ENCODE peak calls at places on chromosome 2, in nine cellular contexts. J, K, S, I, O, L, G, A and T are unnamed samples.

GRCh38 chr2:233811732-233812131 is 33.6 kb downstream of the MROH2A start:
- DNase-seq in J (peak; percentile 10), K (peak; percentile 6), S (no peak), I (peak; percentile 37), O (peak; percentile 5), L (no peak), G (no peak), A (no peak), T (no peak)

GRCh38 chr2:221539246-221539645 is 32.9 kb downstream of the EPHA4 start:
- DNase-seq in J (no peak), K (no peak), S (no peak), I (no peak), O (no peak), L (no peak), G (no peak), A (no peak), T (no peak)

GRCh38 chr2:140863713-140864112 is 1267.1 kb downstream of the LRP1B start:
- DNase-seq in J (no peak), K (no peak), S (peak; percentile 51), I (no peak), O (no peak), L (peak; percentile 32), G (no peak), A (no peak), T (no peak)

GRCh38 chr2:104733544-104733943 is 120.4 kb upstream of the POU3F3 start:
- DNase-seq in J (no peak), K (no peak), S (peak; percentile 41), I (no peak), O (no peak), L (peak; percentile 60), G (peak; percentile 76), A (no peak), T (peak; percentile 10)

GRCh38 chr2:29841386-29842004 is 79.9 kb downstream of the ALK start:
- DNase-seq in J (no peak), K (no peak), S (peak; percentile 30), I (no peak), O (no peak), L (peak; percentile 43), G (peak; percentile 59), A (no peak), T (no peak)

GRCh38 chr2:11104794-11105660 is 50.2 kb upstream of the SLC66A3 start:
- DNase-seq in J (no peak), K (no peak), S (no peak), I (no peak), O (no peak), L (no peak), G (no peak), A (no peak), T (no peak)

GRCh38 chr2:120347387-120348010 is 1.6 kb downstream of the INHBB start:
- DNase-seq in J (no peak), K (no peak), S (no peak), I (no peak), O (no peak), L (no peak), G (peak; percentile 66), A (no peak), T (no peak)

GRCh38 chr2:159640176-159640575 is 23.8 kb upstream of the BAZ2B start:
- DNase-seq in J (no peak), K (no peak), S (no peak), I (no peak), O (no peak), L (no peak), G (no peak), A (no peak), T (no peak)

GRCh38 chr2:120480346-120480902 is 134.5 kb downstream of the INHBB start:
- DNase-seq in J (no peak), K (no peak), S (no peak), I (peak; percentile 12), O (peak; percentile 17), L (no peak), G (no peak), A (no peak), T (no peak)

GRCh38 chr2:133475610-133476009 is 92.7 kb downstream of the NCKAP5 start:
- DNase-seq in J (no peak), K (no peak), S (no peak), I (no peak), O (no peak), L (no peak), G (no peak), A (no peak), T (no peak)

GRCh38 chr2:226981731-226982373 is 146.0 kb downstream of the RHBDD1 start:
- DNase-seq in J (no peak), K (no peak), S (no peak), I (no peak), O (no peak), L (peak; percentile 65), G (no peak), A (no peak), T (no peak)
- TF ChIP-seq EP300 in J (no peak), K (no peak), S (no peak), I (no peak), O (no peak), L (peak; percentile 23), G (no peak), A (no peak), T (no peak)

GRCh38 chr2:181682795-181683517 is 2.6 kb upstream of the NEUROD1 start:
- DNase-seq in J (no peak), K (no peak), S (no peak), I (no peak), O (no peak), L (no peak), G (no peak), A (no peak), T (no peak)
- H3K4me3 ChIP-seq in J (peak overlapping the region; percentile 5), K (no peak overlapping the region), S (no peak overlapping the region), I (peak overlapping the region; percentile 12), O (no peak overlapping the region), L (no peak overlapping the region), G (peak overlapping the region; percentile 22), A (no peak overlapping the region), T (no peak overlapping the region)

GRCh38 chr2:113164930-113165585 is 8.7 kb upstream of the PSD4 start:
- DNase-seq in J (no peak), K (no peak), S (peak; percentile 62), I (no peak), O (no peak), L (no peak), G (peak; percentile 46), A (no peak), T (no peak)

GRCh38 chr2:113166187-113166645 is 7.6 kb upstream of the PSD4 start:
- DNase-seq in J (no peak), K (no peak), S (peak; percentile 50), I (no peak), O (no peak), L (no peak), G (no peak), A (no peak), T (no peak)

GRCh38 chr2:113169002-113169530 is 4.7 kb upstream of the PSD4 start:
- DNase-seq in J (no peak), K (no peak), S (no peak), I (no peak), O (no peak), L (no peak), G (peak; percentile 22), A (no peak), T (no peak)

GRCh38 chr2:113167962-113168340 is 5.8 kb upstream of the PSD4 start:
- DNase-seq in J (no peak), K (no peak), S (no peak), I (no peak), O (no peak), L (no peak), G (peak; percentile 26), A (no peak), T (no peak)

GRCh38 chr2:113167115-113167932 is 6.4 kb upstream of the PSD4 start:
- DNase-seq in J (peak; percentile 79), K (peak; percentile 62), S (peak; percentile 93), I (no peak), O (peak; percentile 44), L (no peak), G (peak; percentile 31), A (no peak), T (peak; percentile 82)
- TF ChIP-seq POLR2A in J (no peak), K (no peak), S (peak; percentile 93), I (no peak), O (no peak), L (no peak), G (no peak), A (no peak), T (peak; percentile 87)

GRCh38 chr2:219570194-219570923 is 980 bp downstream of the OBSL1 start:
- DNase-seq in J (no peak), K (no peak), S (no peak), I (no peak), O (peak; percentile 75), L (no peak), G (no peak), A (no peak), T (peak; percentile 23)
- TF ChIP-seq EP300 in J (no peak), K (no peak), S (no peak), I (no peak), O (no peak), L (no peak), G (no peak), A (peak; percentile 33), T (no peak)

GRCh38 chr2:158204741-158205165 is 103.1 kb downstream of the UPP2 start:
- DNase-seq in J (no peak), K (no peak), S (no peak), I (no peak), O (no peak), L (no peak), G (no peak), A (no peak), T (no peak)

GRCh38 chr2:158199928-158200650 is 98.4 kb downstream of the UPP2 start:
- DNase-seq in J (no peak), K (no peak), S (no peak), I (no peak), O (no peak), L (no peak), G (no peak), A (no peak), T (no peak)

GRCh38 chr2:158207354-158207753 is 105.7 kb downstream of the UPP2 start:
- DNase-seq in J (no peak), K (no peak), S (peak; percentile 80), I (no peak), O (no peak), L (no peak), G (no peak), A (no peak), T (no peak)

GRCh38 chr2:158202151-158202778 is 100.6 kb downstream of the UPP2 start:
- DNase-seq in J (no peak), K (no peak), S (no peak), I (no peak), O (no peak), L (no peak), G (no peak), A (no peak), T (no peak)

GRCh38 chr2:158205215-158205614 is 103.5 kb downstream of the UPP2 start:
- DNase-seq in J (no peak), K (no peak), S (no peak), I (no peak), O (no peak), L (no peak), G (no peak), A (no peak), T (peak; percentile 21)
- H3K4me3 ChIP-seq in J (no peak overlapping the region), K (no peak overlapping the region), S (no peak overlapping the region), I (no peak overlapping the region), O (no peak overlapping the region), L (no peak overlapping the region), G (no peak overlapping the region), A (no peak overlapping the region), T (no peak overlapping the region)